ENCODE peak calls at places on chromosomes 4 and X, in six cellular contexts. J, C, H, P, A and X are unnamed samples. For H3K4me1 and H3K36me3, the result is how much of the 10 kb centered on the place peaks cover.

GRCh38 chrX:18649498-18649951 is 22.4 kb downstream of the RS1 start:
- DNase-seq in J (no peak), C (peak), H (no peak), P (no peak), A (no peak), X (no peak)

GRCh38 chr4:150308824-150309472 is 230.7 kb downstream of the DCLK2 start:
- DNase-seq in J (no peak), C (no peak), H (no peak), P (no peak), A (peak), X (no peak)

GRCh38 chr4:102868782-102869568 is at the start of gene CISD2:
- DNase-seq in J (peak), C (peak), H (peak), P (peak), A (peak), X (peak)

GRCh38 chr4:4480685-4481393 is 61.0 kb downstream of the STX18 start:
- DNase-seq in J (no peak), C (no peak), H (no peak), P (no peak), A (no peak), X (no peak)

GRCh38 chr4:78784255-78784654 is 8.1 kb downstream of the BMP2K start:
- DNase-seq in J (no peak), C (no peak), H (no peak), P (no peak), A (peak), X (no peak)

GRCh38 chr4:2087170-2087569 is 28.0 kb downstream of the NAT8L start:
- DNase-seq in J (no peak), C (no peak), H (no peak), P (no peak), A (no peak), X (no peak)

GRCh38 chrX:39484669-39485068 is 613.1 kb downstream of the BCOR start:
- DNase-seq in J (no peak), C (no peak), H (no peak), P (no peak), A (no peak), X (no peak)

GRCh38 chrX:129529685-129530281 is 6.5 kb upstream of the SMARCA1 start:
- DNase-seq in J (no peak), C (no peak), H (no peak), P (no peak), A (peak), X (no peak)

GRCh38 chrX:7083468-7084396 is 63.8 kb upstream of the STS start:
- DNase-seq in J (no peak), C (no peak), H (no peak), P (peak), A (peak), X (peak)

GRCh38 chr4:108045687-108046024 is 56.0 kb downstream of the HADH start:
- DNase-seq in J (peak), C (no peak), H (no peak), P (no peak), A (peak), X (no peak)

GRCh38 chrX:68978211-68978780 is 149.5 kb downstream of the EFNB1 start:
- DNase-seq in J (peak), C (no peak), H (peak), P (no peak), A (no peak), X (no peak)

GRCh38 chr4:186037692-186038658 is 31.0 kb upstream of the TLR3 start:
- DNase-seq in J (peak), C (no peak), H (peak), P (no peak), A (peak), X (no peak)

GRCh38 chr4:153453455-153453854 is 12.7 kb upstream of the TMEM131L start:
- DNase-seq in J (no peak), C (no peak), H (no peak), P (no peak), A (no peak), X (no peak)

DNA sequence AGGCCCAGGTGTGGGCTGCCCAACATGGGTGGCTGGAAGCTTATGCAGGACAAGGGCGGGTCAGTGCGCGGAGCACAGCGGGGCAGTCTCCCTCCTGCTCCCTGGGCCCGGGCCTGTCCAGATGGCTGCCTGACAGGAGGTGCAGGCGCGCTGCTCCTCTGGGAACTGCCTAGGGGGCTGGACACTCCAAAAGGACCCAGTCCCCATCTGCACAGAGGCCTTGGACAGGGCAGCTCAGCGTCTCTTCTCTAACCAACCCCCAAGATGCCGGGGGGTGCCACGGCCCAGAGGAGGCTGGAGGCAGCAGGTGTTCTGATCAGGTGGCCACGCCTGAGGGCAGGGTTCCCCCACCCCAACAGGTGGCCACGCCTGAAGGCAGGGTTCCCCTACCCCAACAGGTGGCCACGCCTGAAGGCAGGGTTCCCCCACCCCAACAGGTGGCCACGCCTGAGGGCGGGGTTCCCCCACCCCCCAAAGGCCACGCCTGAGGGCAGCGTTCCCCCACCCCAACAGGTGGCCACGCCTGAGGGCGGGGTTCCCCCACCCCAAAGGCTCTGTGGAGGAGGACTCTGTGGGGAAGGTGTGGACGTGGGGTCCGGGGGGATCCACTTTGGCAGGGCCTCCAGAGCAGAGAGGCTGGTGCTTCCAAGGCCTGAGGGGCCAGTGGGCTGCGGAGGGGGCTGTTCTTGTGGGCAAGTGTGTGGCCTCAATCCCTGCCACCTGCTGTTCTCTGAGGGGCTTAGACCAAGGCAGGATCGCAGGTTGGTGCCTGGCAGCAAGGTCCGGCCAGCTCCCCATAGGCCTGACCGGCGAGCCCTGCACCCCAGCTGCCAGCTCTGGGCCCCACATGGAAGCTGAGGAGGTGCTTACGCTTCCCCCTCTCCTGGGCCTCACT is 36.1 kb downstream of the CPLX1 start:
- DNase-seq in J (no peak), C (no peak), H (no peak), P (no peak), A (no peak), X (no peak)
- H3K4me1 ChIP-seq in J (under half), C (under half), H (under half), P (under half), A (under half), X (under half)

DNA sequence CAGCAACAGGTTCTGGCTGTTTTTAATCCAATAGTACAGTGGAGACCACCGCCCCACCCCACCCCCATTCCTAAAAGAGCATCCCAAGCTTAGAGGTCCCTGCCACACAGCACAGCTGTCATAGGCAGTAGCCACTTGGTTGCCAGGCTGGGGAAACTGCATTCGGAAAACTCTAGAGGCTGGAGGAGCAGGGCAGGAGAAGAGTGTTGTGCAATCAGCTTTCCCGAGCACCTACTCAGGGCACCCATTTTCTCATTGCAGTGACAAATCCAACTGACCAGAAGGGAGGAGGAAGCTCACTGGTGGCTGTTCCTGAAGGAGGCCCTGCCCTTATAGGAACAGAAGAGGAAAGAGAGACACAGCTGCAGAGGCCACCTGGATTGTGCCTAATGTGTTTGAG is 1.1 kb downstream of the CXCL1 start:
- DNase-seq in J (no peak), C (peak), H (no peak), P (no peak), A (peak), X (no peak)
- H3K4me3 ChIP-seq in J (no peak), C (peak), H (no peak), P (peak), A (peak), X (no peak)

DNA sequence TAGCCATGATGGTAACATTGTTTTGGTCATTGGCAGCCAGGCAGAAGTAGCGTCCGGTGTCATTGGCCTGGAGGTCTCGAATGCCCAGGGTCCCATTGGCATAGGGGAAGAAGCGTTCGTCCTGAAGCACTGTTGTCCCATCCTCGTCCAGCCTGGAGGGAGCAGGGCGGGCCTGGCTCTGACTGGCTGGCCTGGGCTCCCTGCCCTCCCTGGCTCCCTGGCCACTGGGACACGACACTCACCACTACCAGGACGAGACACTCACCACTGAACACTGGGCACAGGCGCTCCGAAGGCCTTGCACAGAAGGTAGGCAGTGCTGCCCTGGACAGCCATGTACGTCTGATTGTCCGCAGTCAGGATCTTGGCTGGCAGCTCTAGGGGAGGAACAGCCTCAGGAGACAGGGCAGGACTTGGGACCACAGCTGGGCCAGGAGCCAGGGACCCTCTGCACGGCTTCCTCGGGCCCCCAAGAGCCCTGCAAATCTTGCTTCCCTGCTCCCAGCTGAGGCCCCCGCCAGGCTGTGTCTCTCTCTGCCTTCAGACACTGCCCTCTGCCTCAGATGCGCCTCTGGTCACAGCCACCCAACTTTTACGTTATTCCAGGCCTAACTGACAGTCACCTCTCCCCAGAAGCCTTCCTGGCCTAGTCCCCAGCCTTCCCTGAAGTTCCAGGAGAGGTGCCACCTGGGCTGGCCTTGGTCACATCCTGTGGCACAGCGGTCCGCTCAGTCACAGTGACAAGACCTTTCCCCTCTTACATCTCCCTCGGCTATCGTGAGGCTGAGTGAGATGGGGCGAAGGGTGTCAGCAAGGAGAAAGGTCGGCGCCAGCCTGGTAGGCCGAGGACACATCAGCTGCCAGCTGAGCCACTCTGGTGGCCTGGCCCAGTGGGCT is 17.1 kb downstream of the L1CAM start:
- DNase-seq in J (no peak), C (no peak), H (no peak), P (no peak), A (no peak), X (no peak)
- H3K36me3 ChIP-seq in J (under half), C (under half), H (under half), P (under half), A (under half), X (under half)

GRCh38 chrX:130741584-130741983 is 161.4 kb downstream of the ENOX2 start:
- DNase-seq in J (no peak), C (no peak), H (no peak), P (no peak), A (no peak), X (no peak)

GRCh38 chrX:130734713-130735112 is 168.3 kb downstream of the ENOX2 start:
- DNase-seq in J (no peak), C (no peak), H (no peak), P (no peak), A (no peak), X (no peak)

GRCh38 chrX:130741151-130741550 is 161.9 kb downstream of the ENOX2 start:
- DNase-seq in J (no peak), C (no peak), H (no peak), P (no peak), A (no peak), X (no peak)

DNA sequence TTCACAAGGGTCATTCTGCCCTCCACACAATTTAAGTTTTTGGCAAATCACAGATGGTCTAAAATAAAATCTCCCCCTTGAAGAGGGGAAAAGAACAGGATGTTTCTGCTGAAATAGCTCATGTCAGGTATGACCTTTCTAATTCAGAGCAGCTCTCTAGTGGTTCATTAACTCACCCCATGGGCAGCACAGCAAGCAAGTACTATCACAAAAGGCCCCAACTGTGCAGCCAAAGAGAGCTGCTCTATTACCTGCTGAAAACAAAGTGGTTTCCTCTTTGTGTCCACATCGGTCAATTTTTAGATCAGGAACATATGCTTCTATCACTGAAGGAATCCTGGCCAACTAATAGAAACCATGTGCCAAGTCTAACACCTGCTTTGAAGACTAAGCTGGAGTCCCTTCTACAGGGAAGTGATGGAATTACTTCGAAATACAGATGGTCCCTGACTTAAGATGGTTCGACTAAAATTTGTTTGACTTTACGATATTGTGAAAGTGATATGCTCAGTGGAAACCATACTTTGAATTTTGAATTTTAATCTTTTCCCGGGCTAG is 164.3 kb downstream of the ENOX2 start:
- DNase-seq in J (no peak), C (no peak), H (no peak), P (no peak), A (no peak), X (no peak)
- H3K4me1 ChIP-seq in J (under half), C (under half), H (under half), P (under half), A (under half), X (under half)

DNA sequence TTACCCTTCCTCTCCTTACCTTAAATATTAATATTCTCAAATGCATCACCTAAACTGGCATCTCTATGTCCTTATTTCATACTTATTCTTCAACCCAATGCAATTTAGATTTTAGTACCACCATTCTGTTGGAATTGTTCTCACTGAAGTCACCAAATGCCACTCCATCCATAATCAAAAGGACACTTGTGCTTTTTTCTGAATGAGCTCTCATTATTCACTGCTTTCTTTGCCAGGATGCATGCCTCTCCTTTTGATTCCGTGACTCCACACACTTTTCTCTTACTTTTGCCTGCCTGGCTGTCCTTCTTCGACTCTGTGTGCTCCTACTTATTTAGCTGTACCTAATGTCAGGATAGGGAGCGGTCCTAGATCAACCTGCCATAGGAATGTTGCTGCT is 633.1 kb upstream of the BOD1L1 start:
- DNase-seq in J (no peak), C (no peak), H (no peak), P (no peak), A (no peak), X (no peak)
- H3K4me3 ChIP-seq in J (no peak), C (no peak), H (no peak), P (no peak), A (no peak), X (no peak)

DNA sequence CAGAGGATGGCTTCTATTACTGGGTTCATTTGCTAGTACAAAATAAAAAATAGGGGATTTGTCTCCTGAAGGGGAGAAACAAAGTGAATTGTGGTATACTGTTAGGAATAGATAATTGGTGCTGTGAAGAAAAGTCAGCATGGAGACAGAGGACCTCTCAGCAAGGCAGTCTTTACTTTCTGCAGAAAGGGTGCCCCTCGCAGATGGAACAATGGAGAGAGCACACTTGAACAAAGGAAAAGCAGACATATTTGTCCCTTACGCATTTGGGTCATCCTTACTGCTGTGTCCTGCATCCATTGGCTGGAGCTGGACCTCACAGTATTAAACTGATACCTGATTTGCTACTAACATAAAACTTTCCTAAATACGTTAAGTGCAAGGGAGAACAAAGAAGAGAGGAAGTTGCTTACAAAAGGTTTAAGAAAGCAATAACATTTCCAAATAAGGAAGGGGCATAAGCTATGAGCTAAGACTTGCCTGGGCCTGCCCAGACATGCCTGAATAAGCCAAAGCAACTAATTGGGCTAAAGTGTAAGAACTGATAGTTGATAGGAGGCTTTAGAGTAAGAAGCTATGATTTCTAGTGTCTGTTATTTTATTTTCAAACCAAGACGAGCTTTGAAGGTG is 83.8 kb downstream of the CCKAR start:
- DNase-seq in J (no peak), C (no peak), H (no peak), P (no peak), A (peak), X (no peak)
- H3K36me3 ChIP-seq in J (under half), C (under half), H (under half), P (under half), A (under half), X (under half)

GRCh38 chr4:85610450-85610849 is 135.5 kb downstream of the ARHGAP24 start:
- DNase-seq in J (no peak), C (no peak), H (no peak), P (no peak), A (no peak), X (no peak)

GRCh38 chr4:85606505-85606904 is 131.6 kb downstream of the ARHGAP24 start:
- DNase-seq in J (no peak), C (no peak), H (no peak), P (no peak), A (no peak), X (no peak)

GRCh38 chr4:85613901-85614300 is 139.0 kb downstream of the ARHGAP24 start:
- DNase-seq in J (no peak), C (no peak), H (no peak), P (no peak), A (no peak), X (no peak)

GRCh38 chr4:85607624-85608023 is 132.7 kb downstream of the ARHGAP24 start:
- DNase-seq in J (peak), C (no peak), H (no peak), P (peak), A (no peak), X (no peak)

DNA sequence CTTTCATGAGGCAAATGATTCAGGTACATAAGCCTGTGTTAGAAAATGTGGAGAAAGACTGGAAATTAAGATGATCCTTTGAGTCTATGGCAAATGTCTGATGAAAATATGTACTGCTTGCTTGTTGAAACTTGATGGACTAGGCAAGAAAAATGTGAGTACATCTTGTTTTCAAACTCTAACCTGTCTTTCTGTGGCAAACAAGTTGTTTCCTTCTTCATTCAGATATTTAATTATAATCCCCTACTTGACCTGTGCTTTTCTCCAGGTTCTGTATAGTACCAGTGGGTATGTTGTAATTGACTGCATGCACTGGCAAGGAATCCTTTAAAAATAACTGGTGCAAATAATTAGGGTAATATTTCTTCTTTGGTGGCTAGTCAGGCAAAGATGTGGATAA is 136.7 kb downstream of the ARHGAP24 start:
- DNase-seq in J (no peak), C (no peak), H (no peak), P (no peak), A (peak), X (no peak)
- H3K4me1 ChIP-seq in J (under half), C (under half), H (under half), P (under half), A (under half), X (under half)